ENCODE peak calls at places on chromosomes 2 and 18, in five cellular contexts. J is heart left ventricle, C is MM.1S, S is endothelial cell of umbilical vein, N is IMR-90. L is an unnamed sample.

GRCh38 chr2:224876522-224876921 is 160.4 kb upstream of the CCDC195 start:
- DNase-seq in J (no peak), C (no peak), S (no peak), N (no peak), L (no peak)

GRCh38 chr2:217858519-217859466 is 144.0 kb downstream of the TNS1 start:
- DNase-seq in J (peak; percentile 91), C (no peak), S (peak; percentile 42), N (peak; percentile 96), L (no peak)

GRCh38 chr2:134706587-134707329 is 12.0 kb downstream of the TMEM163 start:
- DNase-seq in J (no peak), C (no peak), S (peak; percentile 66), N (no peak), L (no peak)

GRCh38 chr18:46397174-46397573 is 259.8 kb downstream of the LOXHD1 start:
- DNase-seq in J (no peak), C (no peak), S (no peak), N (no peak), L (no peak)

GRCh38 chr2:46780801-46781445 is 134.7 kb downstream of the MCFD2 start:
- DNase-seq in J (peak; percentile 52), C (no peak), S (no peak), N (peak; percentile 56), L (no peak)

GRCh38 chr2:64942693-64943092 is 46.5 kb upstream of the SLC1A4 start:
- DNase-seq in J (no peak), C (no peak), S (no peak), N (no peak), L (no peak)

GRCh38 chr18:35143615-35144596 is 96.9 kb upstream of the ZNF397 start:
- DNase-seq in J (peak; percentile 55), C (no peak), S (peak; percentile 80), N (peak; percentile 55), L (peak; percentile 19)

GRCh38 chr18:48486762-48487161 is 52.1 kb upstream of the CTIF start:
- DNase-seq in J (no peak), C (no peak), S (peak; percentile 13), N (peak; percentile 77), L (no peak)

GRCh38 chr2:133439281-133439920 is 128.9 kb downstream of the NCKAP5 start:
- DNase-seq in J (no peak), C (no peak), S (no peak), N (no peak), L (no peak)

GRCh38 chr2:187054501-187055319 is 205.7 kb upstream of the ZSWIM2 start:
- DNase-seq in J (no peak), C (no peak), S (peak; percentile 4), N (no peak), L (no peak)

DNA sequence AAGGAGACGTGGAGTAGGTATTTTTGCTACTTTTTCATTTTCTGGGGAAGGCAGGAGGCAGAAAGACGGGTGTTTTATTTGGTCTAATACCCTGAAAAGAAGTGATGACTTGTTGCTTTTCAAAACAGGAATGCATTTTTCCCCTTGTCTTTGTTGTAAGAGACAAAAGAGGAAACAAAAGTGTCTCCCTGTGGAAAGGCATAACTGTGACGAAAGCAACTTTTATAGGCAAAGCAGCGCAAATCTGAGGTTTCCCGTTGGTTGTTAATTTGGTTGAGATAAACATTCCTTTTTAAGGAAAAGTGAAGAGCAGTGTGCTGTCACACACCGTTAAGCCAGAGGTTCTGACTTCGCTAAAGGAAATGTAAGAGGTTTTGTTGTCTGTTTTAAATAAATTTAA is 3.4 kb downstream of the FZD7 start:
- DNase-seq in J (no peak), C (no peak), S (no peak), N (peak; percentile 63), L (no peak)
- H3K27ac ChIP-seq in J (peak overlapping the region; percentile 66), C (no peak overlapping the region), S (no peak overlapping the region), N (peak overlapping the region; percentile 94), L (no peak overlapping the region)

GRCh38 chr2:10413488-10413887 is 34.6 kb downstream of the ODC1 start:
- DNase-seq in J (no peak), C (no peak), S (no peak), N (no peak), L (no peak)
- H3K27ac ChIP-seq in J (no peak overlapping the region), C (no peak overlapping the region), S (no peak overlapping the region), N (no peak overlapping the region), L (peak overlapping the region; percentile 47)

GRCh38 chr18:9721893-9722515 is 13.9 kb downstream of the RAB31 start:
- DNase-seq in J (no peak), C (no peak), S (no peak), N (no peak), L (no peak)

GRCh38 chr18:9719421-9719981 is 11.4 kb downstream of the RAB31 start:
- DNase-seq in J (no peak), C (no peak), S (peak; percentile 85), N (peak; percentile 85), L (peak; percentile 90)

GRCh38 chr18:9724797-9725196 is 16.7 kb downstream of the RAB31 start:
- DNase-seq in J (no peak), C (no peak), S (no peak), N (no peak), L (no peak)

GRCh38 chr18:9720327-9720726 is 12.2 kb downstream of the RAB31 start:
- DNase-seq in J (no peak), C (no peak), S (no peak), N (no peak), L (no peak)

DNA sequence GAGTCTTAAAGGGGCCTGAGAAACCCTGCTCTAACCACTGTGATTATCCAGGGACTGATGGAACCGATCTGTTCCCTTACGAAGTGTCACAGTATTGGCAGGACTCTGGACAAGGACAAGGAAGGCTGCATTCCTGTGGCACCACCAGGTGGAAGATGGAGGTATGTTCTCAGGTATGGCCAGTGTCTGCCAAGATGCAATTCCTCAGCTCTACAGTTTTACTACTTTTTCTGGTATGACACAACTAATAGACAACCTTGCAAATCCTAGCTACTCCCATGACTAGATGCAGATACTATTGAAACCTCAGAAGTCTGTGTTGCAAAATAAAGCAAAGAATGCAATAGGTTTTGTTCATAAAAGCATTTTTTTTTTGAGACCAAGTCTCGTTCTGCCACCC is 14.6 kb downstream of the RAB31 start:
- DNase-seq in J (no peak), C (no peak), S (no peak), N (no peak), L (no peak)
- H3K27ac ChIP-seq in J (no peak overlapping the region), C (no peak overlapping the region), S (no peak overlapping the region), N (no peak overlapping the region), L (peak overlapping the region; percentile 33)

GRCh38 chr18:58612239-58613055 is 16.4 kb downstream of the ALPK2 start:
- DNase-seq in J (no peak), C (no peak), S (no peak), N (no peak), L (peak; percentile 45)
- H3K27ac ChIP-seq in J (no peak overlapping the region), C (no peak overlapping the region), S (no peak overlapping the region), N (no peak overlapping the region), L (peak overlapping the region; percentile 86)

DNA sequence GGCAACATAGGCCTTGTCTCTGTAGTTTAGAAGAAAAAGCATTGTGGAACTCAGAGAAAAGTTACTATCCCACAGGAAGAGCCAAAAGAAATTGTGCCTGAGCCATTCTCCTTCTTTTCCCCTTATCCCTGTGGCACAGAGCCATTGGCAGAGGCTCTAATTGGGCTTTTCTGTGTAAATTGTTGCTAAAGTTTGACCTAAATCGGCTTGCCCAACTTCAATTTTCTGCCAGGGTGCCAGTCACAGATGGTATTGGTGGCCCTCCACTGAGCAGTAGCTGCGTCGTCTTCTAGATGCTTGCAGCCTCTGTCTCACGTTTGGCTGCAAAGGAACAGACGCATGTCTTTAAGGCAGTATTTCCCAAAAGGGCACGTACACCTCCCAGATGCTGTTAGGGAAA is 30.3 kb downstream of the ZNF532 start:
- DNase-seq in J (no peak), C (no peak), S (no peak), N (no peak), L (no peak)
- H3K27ac ChIP-seq in J (peak overlapping the region; percentile 32), C (no peak overlapping the region), S (no peak overlapping the region), N (no peak overlapping the region), L (no peak overlapping the region)

GRCh38 chr2:152428800-152429637 is 94.0 kb downstream of the FMNL2 start:
- DNase-seq in J (no peak), C (no peak), S (no peak), N (no peak), L (no peak)

GRCh38 chr2:152426801-152427200 is 91.8 kb downstream of the FMNL2 start:
- DNase-seq in J (no peak), C (no peak), S (no peak), N (peak; percentile 59), L (no peak)

GRCh38 chr2:152427902-152428301 is 92.9 kb downstream of the FMNL2 start:
- DNase-seq in J (no peak), C (no peak), S (no peak), N (no peak), L (no peak)

GRCh38 chr2:152423684-152424083 is 88.7 kb downstream of the FMNL2 start:
- DNase-seq in J (no peak), C (no peak), S (no peak), N (no peak), L (no peak)

DNA sequence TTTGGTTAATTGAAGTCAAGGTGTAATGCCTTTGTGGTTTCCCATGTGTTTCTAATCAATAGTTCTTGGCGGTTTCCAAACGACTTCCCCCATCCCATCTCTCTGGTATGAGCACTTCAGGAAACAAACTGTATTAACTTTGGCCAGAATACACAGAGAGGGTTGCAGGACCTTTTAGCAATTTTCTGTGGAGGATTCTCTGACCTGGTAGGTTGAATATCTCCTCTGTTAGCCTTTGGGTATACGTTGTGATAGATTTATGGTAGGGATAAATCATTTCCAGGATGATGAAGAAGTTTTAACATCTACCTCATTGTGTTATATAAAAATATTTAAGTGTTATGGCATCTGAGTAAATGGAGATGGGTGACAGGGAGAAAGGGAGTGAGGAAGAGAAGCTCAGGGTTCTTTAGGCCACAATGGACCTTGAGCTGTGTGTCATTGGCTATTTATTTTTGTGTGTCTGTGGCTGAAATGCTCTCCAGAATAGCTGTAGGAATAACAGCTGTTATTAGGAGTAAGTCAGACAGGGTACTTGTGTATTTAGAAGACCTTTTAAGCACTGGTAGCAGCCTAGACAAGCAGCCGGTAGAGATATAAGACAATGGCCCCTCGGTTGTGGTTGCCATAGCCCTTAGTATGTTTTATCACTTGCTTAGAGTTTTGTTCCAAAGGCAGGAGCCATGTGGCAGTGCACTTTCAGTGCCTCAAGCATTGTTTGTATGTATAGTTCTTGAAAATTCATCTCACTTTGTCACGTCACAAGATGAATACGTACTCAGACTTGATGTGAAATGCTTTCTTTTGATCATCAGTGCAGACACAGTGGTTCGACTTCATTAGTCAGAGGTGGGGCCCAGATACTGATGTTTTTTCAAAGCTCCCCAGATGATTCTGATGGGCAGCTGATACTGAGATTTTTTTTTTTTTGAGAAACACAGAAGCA is 91.1 kb downstream of the FMNL2 start:
- DNase-seq in J (no peak), C (no peak), S (no peak), N (no peak), L (no peak)
- H3K27ac ChIP-seq in J (no peak overlapping the region), C (no peak overlapping the region), S (no peak overlapping the region), N (no peak overlapping the region), L (no peak overlapping the region)

DNA sequence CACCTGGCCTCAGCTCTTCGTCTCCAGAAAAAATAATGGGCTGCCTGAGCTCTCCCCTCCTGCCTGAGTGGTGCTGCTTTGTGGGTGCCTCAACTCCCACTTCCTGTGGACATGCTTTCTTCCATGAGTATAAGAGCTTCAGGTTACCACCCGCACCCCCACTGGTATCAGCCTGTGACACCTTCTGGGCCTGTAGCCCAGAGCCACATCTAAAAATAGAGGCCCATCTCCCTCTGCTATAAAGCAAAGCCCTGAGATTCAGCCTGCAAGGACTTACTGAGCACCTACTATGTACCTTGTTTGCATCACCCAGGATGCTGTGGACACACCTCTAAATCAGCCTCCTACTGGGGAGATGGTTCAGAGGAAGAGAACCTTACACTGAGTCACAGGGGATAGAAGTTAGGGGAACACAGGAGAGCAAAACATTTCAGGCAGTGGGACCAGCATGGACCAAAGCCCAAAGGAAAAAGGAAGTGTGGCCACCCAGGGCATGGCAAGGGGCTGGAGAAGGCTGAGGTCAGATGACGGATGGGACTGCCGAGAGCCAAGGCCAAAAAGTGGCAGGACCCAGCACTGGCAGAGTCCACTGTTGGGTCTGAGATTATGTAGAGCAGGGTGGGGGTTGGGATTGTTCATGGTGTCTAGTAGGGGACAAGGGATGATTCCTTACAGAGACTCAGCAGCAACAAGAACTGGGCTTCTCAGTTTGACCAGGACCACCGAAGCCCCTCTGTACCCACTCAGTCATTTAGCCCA is 123.7 kb upstream of the PPP1CB start:
- DNase-seq in J (no peak), C (no peak), S (no peak), N (peak; percentile 75), L (no peak)
- H3K27ac ChIP-seq in J (peak overlapping the region; percentile 87), C (no peak overlapping the region), S (no peak overlapping the region), N (no peak overlapping the region), L (no peak overlapping the region)